ENCODE peak calls at places on chromosomes 13 and 19, in eight cellular contexts. H, Z, X, C, T, O, V and N are unnamed samples.

GRCh38 chr13:77740931-77741586 is 43.6 kb downstream of the SLAIN1 start:
- DNase-seq in H (no peak), Z (no peak), X (no peak), C (no peak), T (no peak), O (no peak), V (no peak), N (no peak)

GRCh38 chr19:46970815-46971214 is 48.8 kb upstream of the NPAS1 start:
- DNase-seq in H (no peak), Z (no peak), X (no peak), C (peak; percentile 66), T (no peak), O (no peak), V (no peak), N (no peak)

GRCh38 chr19:45768644-45769053 is 403 bp downstream of the SIX5 start:
- DNase-seq in H (peak; percentile 51), Z (no peak), X (no peak), C (peak; percentile 63), T (no peak), O (no peak), V (peak; percentile 78), N (no peak)

GRCh38 chr13:21639604-21640003 is 31.3 kb upstream of the FGF9 start:
- DNase-seq in H (no peak), Z (no peak), X (no peak), C (no peak), T (no peak), O (no peak), V (no peak), N (no peak)

GRCh38 chr13:73059460-73060250 is 850 bp downstream of the KLF5 start:
- DNase-seq in H (peak; percentile 80), Z (peak; percentile 91), X (peak; percentile 31), C (peak; percentile 51), T (no peak), O (peak; percentile 61), V (peak; percentile 89), N (peak; percentile 58)

GRCh38 chr13:26460652-26461051 is 96.8 kb upstream of the WASF3 start:
- DNase-seq in H (no peak), Z (no peak), X (peak; percentile 66), C (peak; percentile 87), T (no peak), O (peak; percentile 48), V (no peak), N (peak; percentile 81)

GRCh38 chr19:1465191-1466016 is 13.6 kb downstream of the C19orf25 start:
- DNase-seq in H (peak; percentile 78), Z (no peak), X (no peak), C (no peak), T (no peak), O (no peak), V (peak; percentile 63), N (peak; percentile 35)

GRCh38 chr13:82878536-82878935 is 1003.7 kb downstream of the SLITRK1 start:
- DNase-seq in H (no peak), Z (no peak), X (no peak), C (no peak), T (no peak), O (no peak), V (no peak), N (no peak)

GRCh38 chr19:49456351-49456750 is 3.3 kb downstream of the ALDH16A1 start:
- DNase-seq in H (no peak), Z (no peak), X (no peak), C (no peak), T (no peak), O (no peak), V (no peak), N (no peak)

GRCh38 chr13:33624740-33625139 is 193.2 kb upstream of the RFC3 start:
- DNase-seq in H (no peak), Z (no peak), X (no peak), C (no peak), T (peak; percentile 39), O (no peak), V (no peak), N (no peak)

GRCh38 chr19:37926711-37927110 is 19.7 kb downstream of the SIPA1L3 start:
- DNase-seq in H (no peak), Z (no peak), X (no peak), C (no peak), T (no peak), O (no peak), V (no peak), N (no peak)

GRCh38 chr19:37929512-37929911 is 22.5 kb downstream of the SIPA1L3 start:
- DNase-seq in H (peak; percentile 82), Z (no peak), X (no peak), C (no peak), T (no peak), O (no peak), V (no peak), N (no peak)

GRCh38 chr19:37930416-37930815 is 23.4 kb downstream of the SIPA1L3 start:
- DNase-seq in H (no peak), Z (peak; percentile 70), X (no peak), C (no peak), T (no peak), O (no peak), V (no peak), N (no peak)

GRCh38 chr19:37926255-37926654 is 19.2 kb downstream of the SIPA1L3 start:
- DNase-seq in H (no peak), Z (no peak), X (no peak), C (no peak), T (no peak), O (no peak), V (no peak), N (no peak)

GRCh38 chr19:37928527-37929286 is 21.7 kb downstream of the SIPA1L3 start:
- DNase-seq in H (peak; percentile 67), Z (no peak), X (no peak), C (no peak), T (no peak), O (no peak), V (no peak), N (no peak)
- H3K4me1 ChIP-seq in H (peaks cover 58% of the 10 kb centered on the region), Z (peaks cover 11% of the 10 kb centered on the region), X (no peaks in the 10 kb centered on the region), C (peaks cover 25% of the 10 kb centered on the region), T (peaks cover 12% of the 10 kb centered on the region), O (no peaks in the 10 kb centered on the region), V (peaks cover 17% of the 10 kb centered on the region), N (peaks cover 30% of the 10 kb centered on the region)

GRCh38 chr13:60175571-60175970 is 11.8 kb upstream of the DIAPH3 start:
- DNase-seq in H (no peak), Z (no peak), X (no peak), C (no peak), T (no peak), O (no peak), V (no peak), N (no peak)
- H3K4me3 ChIP-seq in H (no peak overlapping the region), Z (no peak overlapping the region), X (no peak overlapping the region), C (no peak overlapping the region), T (no peak overlapping the region), O (no peak overlapping the region), V (no peak overlapping the region), N (no peak overlapping the region)

DNA sequence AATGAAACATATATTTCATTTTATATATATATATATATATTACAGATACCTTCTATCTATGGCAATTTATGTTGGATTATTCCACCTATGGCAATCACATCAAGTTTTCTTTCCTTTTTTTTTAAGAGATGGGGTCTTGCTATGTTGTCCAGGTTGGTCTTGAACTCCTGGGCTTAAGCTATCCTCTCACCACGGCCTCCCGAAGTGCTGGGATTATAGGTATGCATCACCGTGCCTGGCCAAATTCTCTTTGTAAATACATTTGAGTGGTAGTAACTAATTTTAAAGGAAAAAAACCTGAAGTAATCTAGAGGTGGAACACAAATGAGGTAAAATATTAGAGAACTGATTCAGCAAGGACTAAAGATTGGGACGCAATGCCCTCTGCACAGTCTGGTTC is 21.6 kb upstream of the BRD4 start:
- DNase-seq in H (no peak), Z (no peak), X (no peak), C (no peak), T (no peak), O (no peak), V (no peak), N (peak; percentile 8)
- H3K4me1 ChIP-seq in H (no peaks in the 10 kb centered on the region), Z (no peaks in the 10 kb centered on the region), X (no peaks in the 10 kb centered on the region), C (peaks cover 16% of the 10 kb centered on the region), T (no peaks in the 10 kb centered on the region), O (no peaks in the 10 kb centered on the region), V (no peaks in the 10 kb centered on the region), N (peaks cover 8% of the 10 kb centered on the region)

DNA sequence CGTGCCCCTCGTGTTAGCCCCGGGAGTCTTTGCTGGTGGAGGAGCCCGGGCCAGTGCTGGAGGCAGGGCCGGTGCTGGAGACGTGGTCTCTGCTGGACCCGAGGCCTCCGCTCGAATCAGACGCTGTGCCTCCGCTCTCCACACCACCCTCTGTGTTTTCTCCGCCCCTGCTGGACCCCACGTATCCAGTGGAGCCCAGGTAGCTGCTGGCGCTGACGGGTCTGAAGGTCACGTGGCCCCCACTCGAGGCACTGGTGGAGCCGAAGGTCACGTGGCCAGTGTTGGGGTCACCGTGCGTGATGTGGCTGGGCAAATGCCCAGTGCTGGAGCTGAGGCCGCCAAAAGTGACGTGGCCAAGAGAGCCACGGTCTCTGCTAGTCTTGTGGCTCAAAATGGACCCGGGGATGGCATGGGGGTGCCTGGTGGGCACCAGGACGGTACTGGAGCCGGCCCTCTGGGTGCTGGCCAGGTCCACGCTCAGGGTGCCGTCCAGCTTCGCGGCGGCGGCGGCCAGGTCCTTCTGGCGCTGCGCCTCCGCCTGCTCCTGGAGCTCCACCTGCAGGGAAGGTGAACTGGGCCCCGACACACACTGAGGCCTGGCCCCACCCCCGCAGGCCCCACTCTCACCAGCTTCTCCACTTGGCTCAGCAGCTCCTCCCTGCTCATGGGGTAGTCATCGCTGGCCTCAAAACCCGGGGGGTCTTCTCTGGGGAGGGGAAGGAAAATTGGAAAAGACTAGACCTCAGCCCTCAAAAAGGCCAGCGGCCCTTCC is 27.3 kb downstream of the ZNF114 start:
- DNase-seq in H (peak; percentile 55), Z (no peak), X (no peak), C (no peak), T (no peak), O (no peak), V (no peak), N (no peak)
- H3K4me3 ChIP-seq in H (no peak overlapping the region), Z (no peak overlapping the region), X (no peak overlapping the region), C (no peak overlapping the region), T (no peak overlapping the region), O (no peak overlapping the region), V (no peak overlapping the region), N (no peak overlapping the region)